ENCODE peak calls at places on chromosomes 2 and 18, in nine cellular contexts. H is anterior cingulate cortex; M is naive thymus-derived CD8-positive, alpha-beta T cell; V is NCI-H1092 treated with DMSO at 0.1 percent for 48 hours; S is cardiac fibroblast; N is HFFc6; B is A172; I is NCI-H774; O is T follicular helper cell. K is an unnamed sample.
A peak's percentile ranks its signal among the peaks of the same experiment; 100 is the strongest.

GRCh38 chr2:215828528-215829184 is 184.7 kb downstream of the MREG start:
- DNase-seq in H (no peak), M (peak; percentile 70), V (peak; percentile 18), S (peak; percentile 86), N (peak; percentile 57), B (peak; percentile 73), I (peak; percentile 20), O (no peak), K (peak; percentile 61)

GRCh38 chr2:223076573-223076972 is 24.6 kb downstream of the KCNE4 start:
- DNase-seq in H (no peak), M (no peak), V (no peak), S (peak; percentile 52), N (peak; percentile 74), B (peak; percentile 71), I (no peak), O (no peak), K (peak; percentile 41)

GRCh38 chr2:188050716-188051115 is 241.0 kb upstream of the GULP1 start:
- DNase-seq in H (no peak), M (no peak), V (no peak), S (no peak), N (peak; percentile 28), B (peak; percentile 66), I (no peak), O (no peak), K (no peak)

GRCh38 chr2:116804901-116805300 is 1009.6 kb upstream of the DDX18 start:
- DNase-seq in H (no peak), M (no peak), V (no peak), S (no peak), N (no peak), B (no peak), I (no peak), O (no peak), K (no peak)

GRCh38 chr2:151544449-151544848 is 134.7 kb downstream of the RIF1 start:
- DNase-seq in H (no peak), M (no peak), V (no peak), S (no peak), N (no peak), B (no peak), I (no peak), O (no peak), K (no peak)

GRCh38 chr2:197707316-197708213 is 2.4 kb downstream of the MARS2 start:
- DNase-seq in H (no peak), M (no peak), V (peak; percentile 11), S (peak; percentile 75), N (peak; percentile 65), B (peak; percentile 37), I (peak; percentile 11), O (no peak), K (no peak)

GRCh38 chr2:200319587-200320337 is 13.3 kb downstream of the SPATS2L start:
- DNase-seq in H (no peak), M (no peak), V (no peak), S (peak; percentile 82), N (peak; percentile 61), B (no peak), I (no peak), O (no peak), K (no peak)

GRCh38 chr2:156526950-156527636 is 90.9 kb downstream of the GPD2 start:
- DNase-seq in H (no peak), M (no peak), V (no peak), S (no peak), N (no peak), B (no peak), I (no peak), O (no peak), K (no peak)

GRCh38 chr2:118554616-118555015 is 292.8 kb downstream of the EN1 start:
- DNase-seq in H (no peak), M (no peak), V (no peak), S (peak; percentile 7), N (no peak), B (no peak), I (no peak), O (no peak), K (no peak)

GRCh38 chr2:191740016-191740419 is 62.1 kb downstream of the NABP1 start:
- DNase-seq in H (no peak), M (peak; percentile 71), V (no peak), S (peak; percentile 6), N (no peak), B (no peak), I (no peak), O (peak; percentile 40), K (no peak)

GRCh38 chr2:74740395-74741075 is 86.5 kb downstream of the SEMA4F start:
- DNase-seq in H (no peak), M (no peak), V (no peak), S (peak; percentile 96), N (peak; percentile 99), B (peak; percentile 98), I (peak; percentile 61), O (no peak), K (peak; percentile 98)

GRCh38 chr18:59123588-59124369 is 15.9 kb upstream of the SEC11C start:
- DNase-seq in H (peak; percentile 9), M (no peak), V (no peak), S (peak; percentile 98), N (peak; percentile 81), B (peak; percentile 85), I (no peak), O (no peak), K (peak; percentile 50)

GRCh38 chr2:235852528-235852920 is 315.7 kb downstream of the GBX2 start:
- DNase-seq in H (no peak), M (no peak), V (no peak), S (no peak), N (no peak), B (no peak), I (no peak), O (no peak), K (no peak)

GRCh38 chr18:35331367-35332087 is 12.7 kb downstream of the ZNF24 start:
- DNase-seq in H (no peak), M (no peak), V (no peak), S (peak; percentile 34), N (no peak), B (no peak), I (no peak), O (no peak), K (no peak)

GRCh38 chr18:35500113-35500512 is 2.4 kb upstream of the INO80C start:
- DNase-seq in H (no peak), M (no peak), V (no peak), S (no peak), N (no peak), B (no peak), I (no peak), O (no peak), K (no peak)

GRCh38 chr2:37318401-37318800 is 6.2 kb downstream of the PRKD3 start:
- DNase-seq in H (no peak), M (no peak), V (no peak), S (peak; percentile 57), N (peak; percentile 46), B (no peak), I (no peak), O (no peak), K (no peak)

GRCh38 chr2:233840520-233840919 is 13.8 kb downstream of the HJURP start:
- DNase-seq in H (no peak), M (no peak), V (no peak), S (no peak), N (no peak), B (no peak), I (no peak), O (no peak), K (no peak)

GRCh38 chr2:25784408-25784807 is 93.9 kb downstream of the ASXL2 start:
- DNase-seq in H (no peak), M (no peak), V (no peak), S (no peak), N (no peak), B (no peak), I (no peak), O (no peak), K (no peak)

GRCh38 chr2:161039071-161039470 is 121.2 kb upstream of the TANK start:
- DNase-seq in H (no peak), M (no peak), V (no peak), S (no peak), N (peak; percentile 18), B (no peak), I (no peak), O (no peak), K (peak; percentile 17)

GRCh38 chr2:237309011-237309410 is 105.0 kb downstream of the COL6A3 start:
- DNase-seq in H (no peak), M (no peak), V (no peak), S (peak; percentile 12), N (no peak), B (no peak), I (no peak), O (no peak), K (peak; percentile 59)

GRCh38 chr2:144759746-144760145 is 239.8 kb upstream of the ZEB2 start:
- DNase-seq in H (no peak), M (no peak), V (no peak), S (no peak), N (no peak), B (peak; percentile 13), I (no peak), O (no peak), K (no peak)

GRCh38 chr18:47793609-47794008 is 136.8 kb downstream of the SMAD2 start:
- DNase-seq in H (no peak), M (no peak), V (no peak), S (no peak), N (no peak), B (no peak), I (no peak), O (no peak), K (no peak)

GRCh38 chr18:49473721-49474120 is 13.3 kb upstream of the DYM start:
- DNase-seq in H (no peak), M (no peak), V (no peak), S (no peak), N (no peak), B (no peak), I (no peak), O (no peak), K (no peak)

GRCh38 chr18:36518839-36519238 is 221.3 kb downstream of the FHOD3 start:
- DNase-seq in H (no peak), M (no peak), V (no peak), S (no peak), N (no peak), B (no peak), I (no peak), O (no peak), K (no peak)

GRCh38 chr2:58984731-58985130 is 743.6 kb upstream of the FANCL start:
- DNase-seq in H (no peak), M (no peak), V (no peak), S (no peak), N (no peak), B (peak; percentile 8), I (no peak), O (no peak), K (no peak)

GRCh38 chr2:120205901-120206581 is 17.2 kb downstream of the TMEM185B start:
- DNase-seq in H (no peak), M (no peak), V (no peak), S (peak; percentile 14), N (no peak), B (no peak), I (peak; percentile 16), O (no peak), K (no peak)

GRCh38 chr2:42754021-42754775 is 9.7 kb downstream of the OXER1 start:
- DNase-seq in H (peak; percentile 65), M (no peak), V (peak; percentile 6), S (no peak), N (peak; percentile 27), B (no peak), I (no peak), O (no peak), K (no peak)

GRCh38 chr18:23752796-23753195 is 63.5 kb downstream of the LAMA3 start:
- DNase-seq in H (peak; percentile 18), M (no peak), V (no peak), S (no peak), N (no peak), B (no peak), I (no peak), O (no peak), K (peak; percentile 86)

GRCh38 chr2:133235959-133236358 is 332.3 kb downstream of the NCKAP5 start:
- DNase-seq in H (no peak), M (no peak), V (no peak), S (peak; percentile 38), N (no peak), B (no peak), I (no peak), O (no peak), K (peak; percentile 23)

GRCh38 chr2:190123956-190124355 is 61.4 kb upstream of the MSTN start:
- DNase-seq in H (no peak), M (no peak), V (no peak), S (peak; percentile 85), N (no peak), B (no peak), I (no peak), O (no peak), K (no peak)

GRCh38 chr2:226977775-226978190 is 141.9 kb downstream of the RHBDD1 start:
- DNase-seq in H (no peak), M (no peak), V (peak; percentile 10), S (peak; percentile 60), N (peak; percentile 95), B (peak; percentile 59), I (no peak), O (no peak), K (no peak)

K was measured in MG63.